ENCODE peak calls at places on chromosomes 4 and X, in four cellular contexts. V is iPS DF 6.9, O is GM23248, J is right cardiac atrium. N is an unnamed sample.

GRCh38 chr4:139242511-139243051 is 37.4 kb downstream of the MGARP start:
- DNase-seq in V (no peak), O (peak; percentile 75), J (no peak), N (no peak)

GRCh38 chrX:51853251-51853650 is 40.2 kb upstream of the MAGED1 start:
- DNase-seq in V (no peak), O (no peak), J (no peak), N (no peak)

GRCh38 chrX:140164383-140164782 is 199.1 kb upstream of the CXorf66 start:
- DNase-seq in V (no peak), O (no peak), J (no peak), N (no peak)

GRCh38 chrX:19829817-19830216 is 57.6 kb downstream of the SH3KBP1 start:
- DNase-seq in V (no peak), O (no peak), J (no peak), N (no peak)

GRCh38 chr4:188254211-188254610 is 115.0 kb downstream of the TRIML1 start:
- DNase-seq in V (no peak), O (no peak), J (no peak), N (no peak)

GRCh38 chr4:8913858-8914460 is 42.3 kb upstream of the HMX1 start:
- DNase-seq in V (no peak), O (no peak), J (no peak), N (no peak)

GRCh38 chr4:103754844-103755243 is 35.1 kb upstream of the TACR3 start:
- DNase-seq in V (no peak), O (peak; percentile 13), J (no peak), N (no peak)

GRCh38 chr4:124133753-124134152 is 578.8 kb downstream of the ANKRD50 start:
- DNase-seq in V (no peak), O (no peak), J (no peak), N (no peak)

GRCh38 chr4:75038376-75038775 is 105.5 kb downstream of the PARM1 start:
- DNase-seq in V (no peak), O (no peak), J (no peak), N (no peak)

GRCh38 chr4:66852843-66853242 is 692.5 kb downstream of the CENPC start:
- DNase-seq in V (no peak), O (no peak), J (no peak), N (no peak)

GRCh38 chr4:176794151-176794550 is 1.4 kb upstream of the VEGFC start:
- DNase-seq in V (no peak), O (peak; percentile 93), J (no peak), N (no peak)
- H3K4me1 ChIP-seq in V (no peaks in the 10 kb centered on the region), O (peaks cover 24% of the 10 kb centered on the region), J (no peaks in the 10 kb centered on the region), N (no peaks in the 10 kb centered on the region)

GRCh38 chrX:2184089-2184488 is 316.7 kb downstream of the DHRSX start:
- DNase-seq in V (no peak), O (no peak), J (no peak), N (no peak)

GRCh38 chrX:2188316-2188715 is 312.5 kb downstream of the DHRSX start:
- DNase-seq in V (no peak), O (no peak), J (no peak), N (no peak)

GRCh38 chrX:2187352-2188115 is 313.2 kb downstream of the DHRSX start:
- DNase-seq in V (no peak), O (no peak), J (no peak), N (no peak)

GRCh38 chrX:2183193-2183725 is 317.5 kb downstream of the DHRSX start:
- DNase-seq in V (no peak), O (no peak), J (no peak), N (no peak)

DNA sequence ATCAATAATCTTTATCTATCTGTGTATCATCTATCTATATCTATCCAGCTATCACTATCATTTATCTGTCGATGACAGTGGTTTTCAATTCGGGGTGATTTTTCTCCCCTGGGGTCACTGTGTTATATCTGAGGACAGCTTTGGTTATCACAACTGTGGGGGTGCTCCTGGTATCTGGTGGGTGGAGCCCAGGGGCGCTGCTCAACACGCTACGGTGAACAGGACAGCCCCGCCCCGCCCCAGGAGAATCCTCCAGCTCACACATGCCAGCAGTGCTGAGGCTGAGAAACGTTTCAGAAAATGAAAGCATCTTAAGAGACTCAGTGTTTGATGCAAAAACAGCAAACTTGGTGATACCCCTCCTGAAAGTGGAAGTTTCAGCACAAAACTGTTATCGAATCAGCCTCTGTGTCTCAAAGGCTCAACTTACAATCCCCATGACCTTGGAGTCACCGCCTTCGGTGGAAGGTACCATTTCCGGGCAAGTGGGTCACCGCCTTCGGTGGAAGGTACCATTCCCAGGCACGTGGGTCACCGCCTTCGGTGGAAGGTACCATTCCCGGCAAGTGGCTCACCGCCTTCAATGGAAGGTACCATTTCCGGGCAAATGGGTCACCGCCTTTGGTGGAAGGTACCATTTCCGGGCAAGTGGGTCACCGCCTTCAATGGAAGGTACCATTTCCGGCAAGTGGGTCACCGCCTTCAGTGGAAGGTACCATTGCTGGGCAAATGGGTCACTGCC is 315.3 kb downstream of the DHRSX start:
- DNase-seq in V (no peak), O (no peak), J (no peak), N (no peak)
- H3K4me1 ChIP-seq in V (peaks cover 7% of the 10 kb centered on the region), O (no peaks in the 10 kb centered on the region), J (no peaks in the 10 kb centered on the region), N (no peaks in the 10 kb centered on the region)

GRCh38 chr4:140602714-140603113 is 34.0 kb upstream of the UCP1 start:
- DNase-seq in V (no peak), O (no peak), J (no peak), N (no peak)
- H3K4me1 ChIP-seq in V (no peaks in the 10 kb centered on the region), O (no peaks in the 10 kb centered on the region), J (peaks cover 4% of the 10 kb centered on the region), N (no peaks in the 10 kb centered on the region)

GRCh38 chr4:1201851-1202525 is 29.6 kb upstream of the SPON2 start:
- DNase-seq in V (no peak), O (peak; percentile 35), J (peak; percentile 65), N (peak; percentile 96)
- H3K4me1 ChIP-seq in V (no peaks in the 10 kb centered on the region), O (peaks cover 14% of the 10 kb centered on the region), J (no peaks in the 10 kb centered on the region), N (peaks cover 58% of the 10 kb centered on the region)

GRCh38 chr4:184450743-184451142 is 23.6 kb downstream of the IRF2 start:
- DNase-seq in V (no peak), O (peak; percentile 40), J (no peak), N (no peak)
- H3K4me1 ChIP-seq in V (peaks cover 21% of the 10 kb centered on the region), O (peaks cover 37% of the 10 kb centered on the region), J (peaks cover 35% of the 10 kb centered on the region), N (peaks cover 90% of the 10 kb centered on the region)

GRCh38 chr4:40303751-40304150 is 31.4 kb upstream of the CHRNA9 start:
- DNase-seq in V (no peak), O (no peak), J (no peak), N (no peak)
- H3K4me1 ChIP-seq in V (peaks cover 1% of the 10 kb centered on the region), O (no peaks in the 10 kb centered on the region), J (no peaks in the 10 kb centered on the region), N (peaks cover 94% of the 10 kb centered on the region)

GRCh38 chr4:7806080-7806630 is 133.5 kb downstream of the AFAP1 start:
- DNase-seq in V (no peak), O (no peak), J (peak; percentile 89), N (no peak)

GRCh38 chr4:7807351-7807921 is 132.2 kb downstream of the AFAP1 start:
- DNase-seq in V (no peak), O (no peak), J (peak; percentile 68), N (no peak)

GRCh38 chr4:7805533-7806079 is 134.1 kb downstream of the AFAP1 start:
- DNase-seq in V (no peak), O (peak; percentile 81), J (peak; percentile 72), N (no peak)

GRCh38 chr4:7808181-7808580 is 131.5 kb downstream of the AFAP1 start:
- DNase-seq in V (no peak), O (no peak), J (no peak), N (no peak)

DNA sequence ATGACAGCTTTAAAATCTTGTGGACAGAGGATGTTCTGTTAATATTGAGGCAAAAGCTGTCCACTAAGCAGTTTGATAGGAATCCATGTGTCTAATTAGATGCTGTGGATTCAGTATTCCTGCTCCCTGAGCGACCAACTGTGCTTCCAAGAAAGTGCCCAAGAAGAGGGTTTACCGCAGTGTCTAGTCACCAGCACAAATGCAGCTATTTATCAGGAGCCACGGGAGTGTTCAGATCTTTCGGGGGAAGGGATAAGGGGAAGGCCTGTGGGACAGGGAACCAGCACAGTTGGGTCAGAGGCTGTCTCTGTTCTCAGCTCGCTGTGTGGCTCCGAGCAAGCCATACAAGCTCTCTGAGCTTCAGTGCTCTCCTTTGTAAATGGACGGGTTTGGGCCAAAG is 132.9 kb downstream of the AFAP1 start:
- DNase-seq in V (no peak), O (no peak), J (no peak), N (no peak)
- H3K4me1 ChIP-seq in V (peaks cover 5% of the 10 kb centered on the region), O (peaks cover 38% of the 10 kb centered on the region), J (peaks cover 26% of the 10 kb centered on the region), N (no peaks in the 10 kb centered on the region)

DNA sequence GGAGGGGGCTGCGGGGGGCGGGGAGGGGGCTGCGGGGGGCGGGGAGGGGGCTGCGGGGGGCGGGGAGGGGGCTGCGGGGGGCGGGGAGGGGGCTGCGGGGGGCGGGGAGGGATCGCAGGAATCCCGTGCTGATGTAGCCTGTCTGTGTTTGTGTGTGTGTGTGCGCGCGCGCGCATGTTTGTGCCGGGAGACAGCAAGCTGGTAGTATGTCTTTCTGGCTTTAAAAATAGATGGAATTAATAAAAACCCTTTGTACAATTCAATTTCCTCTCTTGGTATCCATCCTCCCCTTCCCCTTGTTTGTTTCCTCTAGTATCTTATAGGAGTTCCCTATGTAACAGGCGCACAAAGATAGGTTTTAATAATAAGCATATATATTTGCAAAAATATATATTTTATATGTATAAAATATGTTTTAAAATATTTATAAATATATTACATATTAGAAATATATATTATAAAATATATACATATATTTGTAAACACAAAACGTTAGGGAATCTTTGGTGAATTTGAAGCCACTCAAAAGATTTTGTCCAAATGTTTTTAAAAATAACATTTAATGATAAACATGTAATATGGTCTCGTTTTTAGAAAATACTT is 782 bp downstream of the ARHGAP24 start:
- DNase-seq in V (no peak), O (peak; percentile 48), J (peak; percentile 32), N (no peak)
- H3K4me1 ChIP-seq in V (no peaks in the 10 kb centered on the region), O (peaks cover 30% of the 10 kb centered on the region), J (no peaks in the 10 kb centered on the region), N (no peaks in the 10 kb centered on the region)

DNA sequence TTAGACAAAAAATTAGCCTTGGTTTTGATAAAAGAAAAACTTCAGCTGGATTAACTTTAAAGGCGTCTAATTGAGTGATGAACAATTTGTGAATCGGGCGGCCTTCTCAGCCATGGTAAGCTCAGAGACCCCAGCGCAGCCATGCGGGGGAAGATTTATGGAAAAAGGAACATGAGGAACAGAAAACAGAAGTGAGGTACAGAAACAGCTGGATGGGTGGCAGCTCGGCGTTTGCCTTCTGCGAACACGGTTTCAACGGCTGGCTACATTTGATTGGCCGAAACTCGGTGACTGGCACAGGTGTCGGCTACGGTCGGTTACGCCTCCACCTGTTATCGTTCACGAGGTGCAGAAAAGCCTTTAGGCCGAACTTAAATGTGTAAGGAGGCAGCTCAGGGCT is 401.4 kb upstream of the FAT1 start:
- DNase-seq in V (no peak), O (no peak), J (no peak), N (no peak)
- H3K4me1 ChIP-seq in V (no peaks in the 10 kb centered on the region), O (no peaks in the 10 kb centered on the region), J (no peaks in the 10 kb centered on the region), N (no peaks in the 10 kb centered on the region)

GRCh38 chrX:133676344-133677122 is 261.2 kb upstream of the GPC4 start:
- DNase-seq in V (no peak), O (no peak), J (no peak), N (no peak)

GRCh38 chrX:133681897-133682296 is 266.6 kb upstream of the GPC4 start:
- DNase-seq in V (no peak), O (no peak), J (no peak), N (no peak)

GRCh38 chrX:133677123-133678063 is 262.1 kb upstream of the GPC4 start:
- DNase-seq in V (no peak), O (no peak), J (no peak), N (no peak)

GRCh38 chrX:133685806-133686205 is 270.5 kb upstream of the GPC4 start:
- DNase-seq in V (no peak), O (no peak), J (peak; percentile 13), N (no peak)

DNA sequence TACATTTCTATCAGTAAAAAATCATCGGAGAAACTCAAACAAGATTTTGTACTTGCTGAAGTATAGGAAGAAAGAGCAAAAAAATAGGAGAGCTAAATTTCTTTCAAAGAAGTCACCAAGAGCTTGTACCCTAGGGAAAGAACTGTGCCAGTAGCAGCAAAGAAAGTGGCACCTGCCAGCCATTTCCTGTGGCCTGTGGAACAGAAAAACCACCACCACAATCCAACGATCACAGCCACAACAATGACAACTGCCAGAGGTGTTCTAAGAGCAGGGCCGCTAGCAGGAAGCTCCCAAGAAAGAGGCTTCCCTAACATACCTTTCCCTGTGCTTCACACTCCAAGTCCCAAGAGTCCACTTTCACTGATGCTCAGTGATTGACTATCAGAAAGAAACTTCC is 266.1 kb upstream of the GPC4 start:
- DNase-seq in V (no peak), O (no peak), J (no peak), N (no peak)
- H3K4me1 ChIP-seq in V (peaks cover under 1% of the 10 kb centered on the region), O (no peaks in the 10 kb centered on the region), J (no peaks in the 10 kb centered on the region), N (no peaks in the 10 kb centered on the region)